ENCODE peak calls at places on chromosomes 3 and 15, in four cellular contexts. S is glutamatergic neuron, M is cardiac muscle cell, L is RWPE1. H is an unnamed sample.

GRCh38 chr3:97871788-97872187 is 50.0 kb downstream of the CRYBG3 start:
- DNase-seq in S (no peak), M (peak), L (no peak), H (no peak)

GRCh38 chr3:113274959-113275556 is 63.7 kb downstream of the BOC start:
- DNase-seq in S (no peak), M (no peak), L (no peak), H (no peak)

GRCh38 chr15:66931768-66932633 is 133.4 kb upstream of the SMAD3 start:
- DNase-seq in S (no peak), M (peak), L (peak), H (no peak)

GRCh38 chr3:170033489-170033888 is 4.3 kb upstream of the GPR160 start:
- DNase-seq in S (no peak), M (no peak), L (no peak), H (no peak)

GRCh38 chr3:124760601-124761000 is 30.3 kb downstream of the UMPS start:
- DNase-seq in S (no peak), M (peak), L (peak), H (no peak)

GRCh38 chr3:126752303-126753190 is 48.5 kb downstream of the CHCHD6 start:
- DNase-seq in S (peak), M (peak), L (peak), H (peak)

GRCh38 chr3:113018461-113019181 is 27.8 kb downstream of the GTPBP8 start:
- DNase-seq in S (no peak), M (peak), L (peak), H (no peak)

GRCh38 chr3:70264122-70264780 is 48.2 kb downstream of the MDFIC2 start:
- DNase-seq in S (no peak), M (peak), L (no peak), H (no peak)

GRCh38 chr3:48845170-48845569 is 2.5 kb downstream of the PRKAR2A start:
- DNase-seq in S (no peak), M (no peak), L (no peak), H (no peak)

GRCh38 chr15:58966698-58967097 is 20.8 kb upstream of the RNF111 start:
- DNase-seq in S (no peak), M (no peak), L (no peak), H (no peak)

GRCh38 chr3:46214751-46215352 is 6.7 kb upstream of the CCR1 start:
- DNase-seq in S (no peak), M (no peak), L (no peak), H (no peak)

GRCh38 chr15:98009967-98010366 is 49.5 kb downstream of the ARRDC4 start:
- DNase-seq in S (no peak), M (no peak), L (no peak), H (no peak)

GRCh38 chr3:133927543-133928066 is 31.9 kb upstream of the RAB6B start:
- DNase-seq in S (peak), M (peak), L (peak), H (peak)

GRCh38 chr3:177427540-177427939 is 230.3 kb upstream of the TBL1XR1 start:
- DNase-seq in S (no peak), M (no peak), L (peak), H (no peak)

GRCh38 chr15:41848595-41848994 is 9.9 kb downstream of the PLA2G4B start:
- DNase-seq in S (no peak), M (peak), L (no peak), H (no peak)

GRCh38 chr3:71791634-71792033 is 6.7 kb upstream of the PROK2 start:
- DNase-seq in S (no peak), M (no peak), L (no peak), H (no peak)

GRCh38 chr15:57566840-57567239 is 24.9 kb upstream of the MYZAP start:
- DNase-seq in S (no peak), M (no peak), L (no peak), H (no peak)

GRCh38 chr3:129313983-129314756 is 35.5 kb downstream of the HMCES start:
- DNase-seq in S (peak), M (peak), L (no peak), H (no peak)

GRCh38 chr3:70822777-70823176 is 510.3 kb upstream of the MDFIC2 start:
- DNase-seq in S (no peak), M (no peak), L (no peak), H (no peak)

GRCh38 chr3:123032057-123032456 is 4.5 kb upstream of the SEMA5B start:
- DNase-seq in S (no peak), M (no peak), L (no peak), H (no peak)

GRCh38 chr3:140290105-140290504 is 355.1 kb downstream of the CLSTN2 start:
- DNase-seq in S (no peak), M (no peak), L (peak), H (no peak)

GRCh38 chr3:19474169-19474568 is 325.9 kb downstream of the KCNH8 start:
- DNase-seq in S (no peak), M (no peak), L (no peak), H (no peak)

GRCh38 chr3:115562636-115563267 is 60.6 kb upstream of the GAP43 start:
- DNase-seq in S (no peak), M (no peak), L (no peak), H (no peak)

GRCh38 chr15:100111103-100112060 is 230.4 kb downstream of the ADAMTS17 start:
- DNase-seq in S (no peak), M (peak), L (peak), H (no peak)
- TF ChIP-seq CTCF in S (no peak), M (no peak), L (no peak), H (no peak)

GRCh38 chr3:117193390-117193789 is 483.8 kb downstream of the TUSC7 start:
- DNase-seq in S (no peak), M (no peak), L (no peak), H (no peak)
- TF ChIP-seq CTCF in S (peak), M (no peak), L (no peak), H (peak)

GRCh38 chr3:197926418-197926817 is 23.6 kb upstream of the RPL35A start:
- DNase-seq in S (no peak), M (no peak), L (no peak), H (no peak)
- TF ChIP-seq CTCF in S (peak), M (peak), L (no peak), H (peak)

GRCh38 chr3:157533298-157533870 is 30.2 kb upstream of the VEPH1 start:
- DNase-seq in S (no peak), M (peak), L (no peak), H (no peak)
- TF ChIP-seq CTCF in S (no peak), M (no peak), L (no peak), H (no peak)

GRCh38 chr3:153165211-153165815 is 3.3 kb downstream of the RAP2B start:
- DNase-seq in S (no peak), M (peak), L (no peak), H (no peak)
- TF ChIP-seq CTCF in S (peak), M (peak), L (peak), H (peak)

GRCh38 chr15:74788042-74788715 is 6.3 kb downstream of the CSK start:
- DNase-seq in S (no peak), M (no peak), L (no peak), H (no peak)
- TF ChIP-seq CTCF in S (no peak), M (no peak), L (no peak), H (no peak)